ENCODE peak calls at places on chromosomes 4 and X, in seven cellular contexts. C, G, B, N, P, Z and X are unnamed samples.
A peak's percentile ranks its signal among the peaks of the same experiment; 100 is the strongest.

GRCh38 chr4:13588954-13589353 is 38.6 kb downstream of the BOD1L1 start:
- DNase-seq in C (no peak), G (no peak), B (no peak), N (no peak), P (no peak), Z (no peak), X (no peak)

GRCh38 chr4:157775971-157776370 is 396.9 kb downstream of the GASK1B start:
- DNase-seq in C (no peak), G (no peak), B (no peak), N (no peak), P (no peak), Z (no peak), X (no peak)

GRCh38 chr4:1989533-1990347 is 19.0 kb downstream of the NELFA start:
- DNase-seq in C (no peak), G (no peak), B (no peak), N (no peak), P (no peak), Z (no peak), X (no peak)

GRCh38 chrX:12978205-12979010 is 3.5 kb downstream of the TMSB4X start:
- DNase-seq in C (peak; percentile 81), G (no peak), B (no peak), N (peak; percentile 82), P (peak; percentile 83), Z (peak; percentile 82), X (no peak)

GRCh38 chr4:14583331-14583730 is 418.9 kb upstream of the CPEB2 start:
- DNase-seq in C (peak; percentile 17), G (no peak), B (no peak), N (no peak), P (no peak), Z (no peak), X (no peak)

GRCh38 chr4:168515222-168516011 is 18.6 kb downstream of the PALLD start:
- DNase-seq in C (no peak), G (no peak), B (no peak), N (peak; percentile 20), P (no peak), Z (no peak), X (no peak)

GRCh38 chr4:155705664-155706063 is 39.0 kb downstream of the GUCY1A1 start:
- DNase-seq in C (peak; percentile 26), G (no peak), B (no peak), N (peak; percentile 62), P (peak; percentile 40), Z (no peak), X (no peak)

GRCh38 chr4:18675586-18675985 is 654.0 kb upstream of the LCORL start:
- DNase-seq in C (no peak), G (no peak), B (no peak), N (no peak), P (no peak), Z (no peak), X (no peak)

GRCh38 chr4:44563496-44563895 is 87.9 kb downstream of the YIPF7 start:
- DNase-seq in C (no peak), G (no peak), B (no peak), N (no peak), P (no peak), Z (no peak), X (no peak)

GRCh38 chr4:78829296-78829695 is 53.1 kb downstream of the BMP2K start:
- DNase-seq in C (peak; percentile 4), G (no peak), B (no peak), N (no peak), P (no peak), Z (no peak), X (no peak)

GRCh38 chrX:127302841-127303240 is 483.3 kb downstream of the PRR32 start:
- DNase-seq in C (no peak), G (no peak), B (no peak), N (no peak), P (no peak), Z (no peak), X (no peak)

GRCh38 chrX:130049821-130050220 is 60.5 kb downstream of the ELF4 start:
- DNase-seq in C (no peak), G (no peak), B (no peak), N (no peak), P (no peak), Z (no peak), X (no peak)

GRCh38 chrX:37905436-37906147 is 58.2 kb upstream of the DYNLT3 start:
- DNase-seq in C (peak; percentile 45), G (peak; percentile 41), B (no peak), N (peak; percentile 18), P (peak; percentile 25), Z (no peak), X (peak; percentile 4)

GRCh38 chr4:183915976-183916375 is 10.9 kb downstream of the STOX2 start:
- DNase-seq in C (no peak), G (no peak), B (no peak), N (no peak), P (no peak), Z (no peak), X (no peak)

GRCh38 chrX:45232139-45232538 is 31.5 kb upstream of the DIPK2B start:
- DNase-seq in C (no peak), G (no peak), B (no peak), N (no peak), P (no peak), Z (peak; percentile 28), X (no peak)

GRCh38 chr4:48262926-48263325 is 6.7 kb downstream of the TEC start:
- DNase-seq in C (no peak), G (no peak), B (no peak), N (no peak), P (peak; percentile 82), Z (no peak), X (no peak)

GRCh38 chrX:78037881-78038280 is 66.2 kb upstream of the PGK1 start:
- DNase-seq in C (no peak), G (no peak), B (no peak), N (no peak), P (no peak), Z (no peak), X (no peak)

GRCh38 chr4:98377626-98378025 is 116.4 kb downstream of the RAP1GDS1 start:
- DNase-seq in C (no peak), G (no peak), B (no peak), N (no peak), P (peak; percentile 3), Z (no peak), X (no peak)

GRCh38 chrX:121763671-121764070 is 716.3 kb downstream of the GLUD2 start:
- DNase-seq in C (no peak), G (no peak), B (no peak), N (no peak), P (no peak), Z (no peak), X (no peak)

DNA sequence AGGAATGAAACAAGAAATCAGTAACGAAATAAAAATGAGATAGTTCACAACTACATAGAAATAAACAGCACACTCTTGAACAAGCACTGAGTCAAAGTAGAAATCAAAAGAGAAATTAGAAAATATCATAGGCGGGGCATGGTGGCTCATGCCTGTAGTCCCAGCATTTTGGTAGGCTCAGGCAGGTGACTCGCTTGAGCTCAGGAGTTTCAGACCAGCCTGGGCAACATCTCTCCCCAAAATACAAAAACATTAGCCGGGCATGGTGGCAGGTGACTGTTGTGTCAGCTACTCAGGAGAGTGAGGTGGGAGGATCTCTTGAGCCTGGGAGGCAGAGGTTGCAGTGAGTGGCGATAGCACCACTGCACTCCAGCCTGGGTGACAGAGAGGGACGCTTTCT is 714.4 kb downstream of the GLUD2 start:
- DNase-seq in C (no peak), G (no peak), B (no peak), N (no peak), P (no peak), Z (no peak), X (no peak)
- H3K27ac ChIP-seq in C (no peak overlapping the region), G (no peak overlapping the region), B (no peak overlapping the region), N (no peak overlapping the region), P (no peak overlapping the region), Z (no peak overlapping the region), X (no peak overlapping the region)

DNA sequence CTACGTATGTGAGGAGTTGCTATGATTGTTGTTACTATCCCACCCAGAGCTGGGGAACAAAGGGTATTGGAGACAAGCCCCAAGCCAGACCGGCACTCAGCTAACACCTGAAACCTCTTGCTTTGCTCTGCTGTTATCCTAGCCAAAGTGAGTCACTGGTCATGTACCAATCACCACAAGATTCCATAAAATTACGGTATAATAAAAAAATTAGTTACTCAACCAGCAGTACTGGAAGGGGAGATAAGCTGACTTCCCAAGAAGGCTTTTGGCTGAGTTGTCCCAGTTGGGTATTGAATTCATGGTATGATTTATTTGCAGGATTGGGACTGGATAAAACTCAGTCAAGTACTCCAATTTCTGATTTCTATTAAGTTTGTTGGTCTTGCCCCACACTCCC is 5.3 kb downstream of the EDA2R start:
- DNase-seq in C (no peak), G (no peak), B (no peak), N (no peak), P (peak; percentile 27), Z (no peak), X (no peak)
- H3K27ac ChIP-seq in C (no peak overlapping the region), G (no peak overlapping the region), B (no peak overlapping the region), N (no peak overlapping the region), P (peak overlapping the region; percentile 87), Z (no peak overlapping the region), X (no peak overlapping the region)

GRCh38 chr4:150581611-150582010 is 340 bp upstream of the MAB21L2 start:
- DNase-seq in C (no peak), G (no peak), B (no peak), N (no peak), P (peak; percentile 96), Z (no peak), X (no peak)

GRCh38 chr4:150582101-150582565 is at the start of gene MAB21L2:
- DNase-seq in C (no peak), G (no peak), B (no peak), N (no peak), P (peak; percentile 80), Z (no peak), X (no peak)

GRCh38 chr4:150584198-150584593 is 2.2 kb downstream of the MAB21L2 start:
- DNase-seq in C (no peak), G (no peak), B (no peak), N (no peak), P (no peak), Z (no peak), X (no peak)

GRCh38 chr4:150582881-150583286 is 933 bp downstream of the MAB21L2 start:
- DNase-seq in C (no peak), G (no peak), B (no peak), N (no peak), P (peak; percentile 76), Z (no peak), X (no peak)

GRCh38 chr4:150583287-150584197 is 1.6 kb downstream of the MAB21L2 start:
- DNase-seq in C (no peak), G (no peak), B (no peak), N (peak; percentile 26), P (peak; percentile 66), Z (no peak), X (peak; percentile 39)
- H3K27ac ChIP-seq in C (no peak overlapping the region), G (no peak overlapping the region), B (no peak overlapping the region), N (no peak overlapping the region), P (peak overlapping the region; percentile 86), Z (no peak overlapping the region), X (no peak overlapping the region)

GRCh38 chrX:136660896-136661295 is 12.9 kb downstream of the CD40LG start:
- DNase-seq in C (no peak), G (no peak), B (no peak), N (no peak), P (no peak), Z (no peak), X (no peak)

GRCh38 chrX:136659174-136659573 is 11.2 kb downstream of the CD40LG start:
- DNase-seq in C (no peak), G (no peak), B (no peak), N (no peak), P (no peak), Z (no peak), X (no peak)

GRCh38 chrX:136656596-136656995 is 8.6 kb downstream of the CD40LG start:
- DNase-seq in C (no peak), G (no peak), B (no peak), N (no peak), P (no peak), Z (no peak), X (no peak)

GRCh38 chrX:136662104-136662503 is 14.1 kb downstream of the CD40LG start:
- DNase-seq in C (no peak), G (no peak), B (no peak), N (no peak), P (peak; percentile 0), Z (peak; percentile 18), X (no peak)

GRCh38 chrX:136658151-136658550 is 10.2 kb downstream of the CD40LG start:
- DNase-seq in C (no peak), G (no peak), B (no peak), N (no peak), P (no peak), Z (no peak), X (no peak)
- H3K27ac ChIP-seq in C (no peak overlapping the region), G (no peak overlapping the region), B (no peak overlapping the region), N (no peak overlapping the region), P (no peak overlapping the region), Z (no peak overlapping the region), X (no peak overlapping the region)